ENCODE peak calls at places on chromosomes 11 and 22, in four cellular contexts. B is GDM1; X is ACHN; Z is stimulated activated CD4-positive, alpha-beta T cell treated with anti-CD3 and anti-CD28 coated beads, Interleukin-2, amount 100 ng/mL, for 48 hours. J is an unnamed sample.

GRCh38 chr11:96188625-96189006 is 154.4 kb downstream of the MAML2 start:
- DNase-seq in B (no peak), X (no peak), Z (no peak), J (no peak)

GRCh38 chr11:87125257-87125656 is 87.5 kb downstream of the TMEM135 start:
- DNase-seq in B (no peak), X (no peak), Z (no peak), J (no peak)

GRCh38 chr11:43579171-43579918 is 101.2 kb upstream of the HSD17B12 start:
- DNase-seq in B (no peak), X (peak), Z (peak), J (no peak)

GRCh38 chr11:128508785-128509518 is 78.4 kb downstream of the ETS1 start:
- DNase-seq in B (no peak), X (no peak), Z (no peak), J (no peak)

GRCh38 chr11:131904756-131905155 is 534.3 kb downstream of the NTM start:
- DNase-seq in B (no peak), X (no peak), Z (no peak), J (no peak)

GRCh38 chr22:50134481-50134880 is 36.0 kb upstream of the PANX2 start:
- DNase-seq in B (no peak), X (no peak), Z (no peak), J (no peak)

GRCh38 chr22:27139935-27140493 is 482.6 kb downstream of the MIAT start:
- DNase-seq in B (no peak), X (peak), Z (no peak), J (no peak)

GRCh38 chr22:49720279-49720959 is 107.3 kb downstream of the BRD1 start:
- DNase-seq in B (no peak), X (no peak), Z (no peak), J (no peak)

GRCh38 chr11:72792437-72793021 is 1.3 kb downstream of the STARD10 start:
- DNase-seq in B (no peak), X (no peak), Z (no peak), J (no peak)

GRCh38 chr22:46905415-46905814 is 143.0 kb downstream of the TBC1D22A start:
- DNase-seq in B (no peak), X (no peak), Z (no peak), J (no peak)

GRCh38 chr11:57501951-57502350 is 13.6 kb downstream of the SLC43A1 start:
- DNase-seq in B (no peak), X (no peak), Z (no peak), J (no peak)

J was measured in neuronal stem cell.